ENCODE peak calls at places on chromosomes 4 and X, in five cellular contexts. One of them, this sample, is unnamed.

GRCh38 chrX:40006025-40007017 is 91.4 kb downstream of the BCOR start:
- DNase-seq in SW480: peak; percentile 78
- DNase-seq in NCI-H1694: no peak
- DNase-seq in GM10248: no peak
- DNase-seq in CD8-positive, alpha-beta T cell: no peak
- DNase-seq in this sample: no peak

GRCh38 chr4:38400946-38401345 is 263.1 kb upstream of the KLF3 start:
- DNase-seq in SW480: no peak
- DNase-seq in GM10248: no peak
- DNase-seq in NCI-H1694: no peak
- DNase-seq in CD8-positive, alpha-beta T cell: no peak
- DNase-seq in this sample: no peak

GRCh38 chr4:153465583-153465921 is 608 bp upstream of the TMEM131L start:
- DNase-seq in CD8-positive, alpha-beta T cell: no peak
- DNase-seq in NCI-H1694: no peak
- DNase-seq in SW480: peak; percentile 59
- DNase-seq in GM10248: peak; percentile 37
- DNase-seq in this sample: peak; percentile 37

GRCh38 chr4:89838005-89838404 is 1.0 kb upstream of the SNCA start:
- DNase-seq in CD8-positive, alpha-beta T cell: no peak
- DNase-seq in GM10248: no peak
- DNase-seq in SW480: no peak
- DNase-seq in NCI-H1694: peak; percentile 9
- DNase-seq in this sample: no peak

GRCh38 chrX:51332188-51332942 is at the start of gene NUDT10:
- DNase-seq in CD8-positive, alpha-beta T cell: peak; percentile 8
- DNase-seq in SW480: no peak
- DNase-seq in GM10248: no peak
- DNase-seq in NCI-H1694: no peak
- DNase-seq in this sample: no peak

GRCh38 chr4:148814030-148814429 is 371.8 kb upstream of the NR3C2 start:
- DNase-seq in CD8-positive, alpha-beta T cell: no peak
- DNase-seq in NCI-H1694: no peak
- DNase-seq in GM10248: no peak
- DNase-seq in SW480: no peak
- DNase-seq in this sample: no peak

GRCh38 chrX:48538641-48539344 is 721 bp upstream of the TBC1D25 start:
- DNase-seq in CD8-positive, alpha-beta T cell: no peak
- DNase-seq in GM10248: no peak
- DNase-seq in SW480: no peak
- DNase-seq in NCI-H1694: no peak
- DNase-seq in this sample: no peak

GRCh38 chrX:69152398-69152797 is 12.9 kb downstream of the PJA1 start:
- DNase-seq in NCI-H1694: no peak
- DNase-seq in GM10248: no peak
- DNase-seq in SW480: peak; percentile 25
- DNase-seq in CD8-positive, alpha-beta T cell: no peak
- DNase-seq in this sample: peak; percentile 21

GRCh38 chr4:5045099-5045498 is 6.2 kb upstream of the STK32B start:
- DNase-seq in SW480: no peak
- DNase-seq in CD8-positive, alpha-beta T cell: no peak
- DNase-seq in GM10248: no peak
- DNase-seq in NCI-H1694: no peak
- DNase-seq in this sample: no peak

GRCh38 chr4:40434126-40434692 is 99.1 kb downstream of the CHRNA9 start:
- DNase-seq in CD8-positive, alpha-beta T cell: no peak
- DNase-seq in NCI-H1694: no peak
- DNase-seq in SW480: no peak
- DNase-seq in GM10248: no peak
- DNase-seq in this sample: no peak

GRCh38 chr4:24778427-24779225 is 16.7 kb upstream of the SOD3 start:
- DNase-seq in SW480: no peak
- DNase-seq in GM10248: no peak
- DNase-seq in NCI-H1694: no peak
- DNase-seq in CD8-positive, alpha-beta T cell: no peak
- DNase-seq in this sample: no peak

GRCh38 chr4:26346203-26346620 is 25.4 kb downstream of the RBPJ start:
- DNase-seq in SW480: no peak
- DNase-seq in CD8-positive, alpha-beta T cell: no peak
- DNase-seq in GM10248: no peak
- DNase-seq in NCI-H1694: no peak
- DNase-seq in this sample: no peak

GRCh38 chr4:27635936-27636913 is 775.6 kb downstream of the STIM2 start:
- DNase-seq in CD8-positive, alpha-beta T cell: no peak
- DNase-seq in NCI-H1694: no peak
- DNase-seq in GM10248: peak; percentile 7
- DNase-seq in SW480: no peak
- DNase-seq in this sample: no peak

GRCh38 chr4:185305979-185306442 is 89.7 kb downstream of the LRP2BP start:
- DNase-seq in NCI-H1694: no peak
- DNase-seq in GM10248: no peak
- DNase-seq in CD8-positive, alpha-beta T cell: no peak
- DNase-seq in SW480: peak; percentile 92
- DNase-seq in this sample: no peak

GRCh38 chrX:1486749-1487361 is 34.1 kb upstream of the ASMTL start:
- DNase-seq in CD8-positive, alpha-beta T cell: no peak
- DNase-seq in NCI-H1694: no peak
- DNase-seq in GM10248: no peak
- DNase-seq in SW480: no peak
- DNase-seq in this sample: no peak

GRCh38 chrX:20060961-20061868 is 55.5 kb downstream of the MAP7D2 start:
- DNase-seq in NCI-H1694: peak; percentile 34
- DNase-seq in SW480: no peak
- DNase-seq in GM10248: no peak
- DNase-seq in CD8-positive, alpha-beta T cell: no peak
- DNase-seq in this sample: no peak

GRCh38 chr4:133385161-133385954 is 236.3 kb downstream of the PCDH10 start:
- DNase-seq in GM10248: no peak
- DNase-seq in SW480: no peak
- DNase-seq in CD8-positive, alpha-beta T cell: no peak
- DNase-seq in NCI-H1694: no peak
- DNase-seq in this sample: no peak

GRCh38 chr4:2790583-2791517 is 2.0 kb upstream of the SH3BP2 start:
- DNase-seq in GM10248: no peak
- DNase-seq in CD8-positive, alpha-beta T cell: no peak
- DNase-seq in SW480: no peak
- DNase-seq in NCI-H1694: no peak
- DNase-seq in this sample: no peak

GRCh38 chr4:182929296-182929695 is 12.1 kb upstream of the DCTD start:
- DNase-seq in CD8-positive, alpha-beta T cell: no peak
- DNase-seq in GM10248: no peak
- DNase-seq in SW480: no peak
- DNase-seq in NCI-H1694: no peak
- DNase-seq in this sample: peak; percentile 39

GRCh38 chr4:53100801-53101581 is 238.9 kb downstream of the RASL11B start:
- DNase-seq in NCI-H1694: no peak
- DNase-seq in SW480: no peak
- DNase-seq in CD8-positive, alpha-beta T cell: no peak
- DNase-seq in GM10248: no peak
- DNase-seq in this sample: no peak

GRCh38 chr4:181877329-181877848 is 365.8 kb upstream of the TENM3 start:
- DNase-seq in CD8-positive, alpha-beta T cell: no peak
- DNase-seq in SW480: no peak
- DNase-seq in NCI-H1694: no peak
- DNase-seq in GM10248: no peak
- DNase-seq in this sample: no peak

GRCh38 chr4:23631255-23631950 is 258.4 kb downstream of the PPARGC1A start:
- DNase-seq in SW480: no peak
- DNase-seq in GM10248: no peak
- DNase-seq in NCI-H1694: no peak
- DNase-seq in CD8-positive, alpha-beta T cell: no peak
- DNase-seq in this sample: no peak

GRCh38 chr4:36786519-36786918 is 458.0 kb upstream of the NWD2 start:
- DNase-seq in NCI-H1694: no peak
- DNase-seq in GM10248: no peak
- DNase-seq in CD8-positive, alpha-beta T cell: no peak
- DNase-seq in SW480: no peak
- DNase-seq in this sample: no peak

GRCh38 chrX:132022115-132022862 is 813 bp upstream of the STK26 start:
- DNase-seq in NCI-H1694: peak; percentile 23
- DNase-seq in GM10248: no peak
- DNase-seq in SW480: peak; percentile 42
- DNase-seq in CD8-positive, alpha-beta T cell: no peak
- DNase-seq in this sample: peak; percentile 2

GRCh38 chr4:147638942-147639341 is 21.7 kb downstream of the TMEM184C start:
- DNase-seq in GM10248: no peak
- DNase-seq in NCI-H1694: no peak
- DNase-seq in CD8-positive, alpha-beta T cell: no peak
- DNase-seq in SW480: no peak
- DNase-seq in this sample: no peak

GRCh38 chrX:16778545-16778944 is 7.7 kb upstream of the TXLNG start:
- DNase-seq in CD8-positive, alpha-beta T cell: no peak
- DNase-seq in NCI-H1694: no peak
- DNase-seq in GM10248: no peak
- DNase-seq in SW480: no peak
- DNase-seq in this sample: peak; percentile 47

GRCh38 chrX:129808163-129808828 is 28.5 kb downstream of the SASH3 start:
- DNase-seq in GM10248: no peak
- DNase-seq in CD8-positive, alpha-beta T cell: no peak
- DNase-seq in SW480: no peak
- DNase-seq in NCI-H1694: no peak
- DNase-seq in this sample: no peak

GRCh38 chr4:174314770-174315169 is 31.1 kb downstream of the CEP44 start:
- DNase-seq in CD8-positive, alpha-beta T cell: no peak
- DNase-seq in GM10248: no peak
- DNase-seq in SW480: peak; percentile 14
- DNase-seq in NCI-H1694: no peak
- DNase-seq in this sample: no peak

GRCh38 chr4:184424993-184425758 is 49.2 kb downstream of the IRF2 start:
- DNase-seq in SW480: no peak
- DNase-seq in CD8-positive, alpha-beta T cell: no peak
- DNase-seq in GM10248: no peak
- DNase-seq in NCI-H1694: no peak
- DNase-seq in this sample: no peak

This sample was measured in HepG2.